ENCODE peak calls at places on chromosomes 16 and 17, in six cellular contexts. E is activated naive CD4-positive, alpha-beta T cell; O is head of caudate nucleus; Z is NCI-H524 treated with DMSO at 0.1 percent for 48 hours; H is activated T-helper 2 cell treated with anti-CD3 and anti-CD28 coated beads, Interferon-gamma antibody, Interleukin-2, Interleukin-4, amounts not matched to agents 10 μg/mL and 5 μg/mL and 100 μg/mL, durations not matched to agents 14 hours and 24 hours and 36 hours; V is AG04450. C is an unnamed sample.

GRCh38 chr17:49964539-49965521 is 4.2 kb upstream of the DLX4 start:
- DNase-seq in E (no peak), O (no peak), H (no peak), V (no peak), Z (no peak), C (no peak)

GRCh38 chr16:54203851-54204505 is 82.6 kb downstream of the IRX3 start:
- DNase-seq in H (no peak), O (no peak), V (no peak), E (no peak), Z (no peak), C (no peak)

GRCh38 chr17:26766743-26767142 is 527.2 kb upstream of the WSB1 start:
- DNase-seq in Z (no peak), V (no peak), E (no peak), O (no peak), H (no peak), C (no peak)

GRCh38 chr16:67774457-67774853 is 31.9 kb downstream of the RANBP10 start:
- DNase-seq in H (no peak), Z (no peak), V (no peak), E (no peak), O (no peak), C (no peak)

GRCh38 chr16:58027341-58028167 is 2.0 kb downstream of the MMP15 start:
- DNase-seq in O (no peak), Z (no peak), V (no peak), H (no peak), E (no peak), C (no peak)

GRCh38 chr17:77821114-77821513 is 137.4 kb upstream of the TNRC6C start:
- DNase-seq in O (no peak), Z (peak; percentile 41), E (no peak), H (no peak), V (no peak), C (no peak)

GRCh38 chr17:1939979-1940809 is 84.9 kb downstream of the RTN4RL1 start:
- DNase-seq in H (no peak), O (no peak), V (no peak), E (no peak), Z (no peak), C (no peak)

GRCh38 chr17:47239663-47240374 is 13.8 kb upstream of the ITGB3 start:
- DNase-seq in H (no peak), E (no peak), Z (no peak), V (peak; percentile 83), O (peak; percentile 72), C (peak; percentile 99)

GRCh38 chr16:66899945-66900688 is 18.6 kb downstream of the CDH16 start:
- DNase-seq in O (peak; percentile 46), E (no peak), H (no peak), Z (peak; percentile 62), V (peak; percentile 53), C (peak; percentile 78)

GRCh38 chr16:13560151-13560550 is 359.8 kb upstream of the ERCC4 start:
- DNase-seq in O (no peak), H (no peak), E (no peak), Z (no peak), V (no peak), C (no peak)

GRCh38 chr17:58005728-58006562 is 1.1 kb downstream of the SRSF1 start:
- DNase-seq in Z (no peak), E (no peak), H (no peak), V (no peak), O (no peak), C (no peak)

GRCh38 chr17:1737531-1738291 is 5.0 kb upstream of the SERPINF2 start:
- DNase-seq in V (no peak), Z (no peak), E (no peak), H (no peak), O (no peak), C (no peak)

GRCh38 chr17:64599187-64599676 is 62.9 kb downstream of the SMURF2 start:
- DNase-seq in O (no peak), Z (no peak), H (peak; percentile 52), E (no peak), V (no peak), C (no peak)

GRCh38 chr17:79654350-79654959 is 43.6 kb upstream of the RBFOX3 start:
- DNase-seq in O (no peak), Z (no peak), H (no peak), V (no peak), E (no peak), C (no peak)

GRCh38 chr16:81060576-81061306 is 16.3 kb downstream of the C16orf46 start:
- DNase-seq in Z (no peak), V (no peak), O (no peak), E (no peak), H (no peak), C (no peak)

GRCh38 chr17:80082403-80083135 is 18.8 kb upstream of the GAA start:
- DNase-seq in O (peak; percentile 72), V (peak; percentile 51), H (peak; percentile 38), E (no peak), Z (peak; percentile 32), C (peak; percentile 84)

GRCh38 chr16:57689772-57690558 is 4.6 kb upstream of the DRC7 start:
- DNase-seq in O (no peak), V (no peak), H (peak; percentile 37), Z (no peak), E (no peak), C (no peak)

GRCh38 chr17:40023590-40024292 is 8.5 kb downstream of the CSF3 start:
- DNase-seq in O (no peak), V (no peak), E (no peak), H (no peak), Z (no peak), C (peak; percentile 59)

GRCh38 chr16:50371936-50372595 is 3.3 kb upstream of the BRD7 start:
- DNase-seq in E (no peak), V (no peak), H (no peak), Z (no peak), O (peak; percentile 81), C (peak; percentile 30)

GRCh38 chr16:22641030-22641671 is 130.5 kb downstream of the NPIPB5 start:
- DNase-seq in O (no peak), E (no peak), V (no peak), Z (no peak), H (no peak), C (peak; percentile 61)

GRCh38 chr17:21029032-21029431 is 13.8 kb downstream of the USP22 start:
- DNase-seq in H (no peak), O (no peak), V (no peak), Z (no peak), E (no peak), C (peak; percentile 78)

GRCh38 chr17:68460096-68460495 is 2.8 kb upstream of the WIPI1 start:
- DNase-seq in O (no peak), Z (no peak), V (no peak), H (no peak), E (no peak), C (no peak)

GRCh38 chr16:70694088-70694487 is 8.2 kb upstream of the MTSS2 start:
- DNase-seq in V (peak; percentile 55), Z (no peak), O (no peak), H (no peak), E (no peak), C (peak; percentile 71)

C was measured in fibroblast of pulmonary artery.